ENCODE peak calls at places on chromosomes 11 and 22, in ten cellular contexts. U is tibial artery; O is A673; Z is fibroblast of lung; F is mucosa of descending colon; S is spleen; Q is cardiac muscle cell; W is MM.1S; R is CD8-positive, alpha-beta memory T cell; G is Caco-2. C is an unnamed sample.

GRCh38 chr11:119207300-119207570 is 1.1 kb downstream of the CBL start:
- DNase-seq in F (no peak), R (no peak), Q (peak; percentile 29), S (no peak), O (no peak), U (no peak), Z (peak; percentile 25), G (no peak), W (peak; percentile 9), C (no peak)

GRCh38 chr11:11178671-11179070 is 174.4 kb downstream of the CSNK2A3 start:
- DNase-seq in G (no peak), W (no peak), O (no peak), S (no peak), Z (no peak), R (no peak), U (no peak), F (no peak), Q (no peak), C (no peak)

GRCh38 chr11:8045839-8046238 is 35.2 kb upstream of the TUB start:
- DNase-seq in Q (no peak), Z (no peak), O (no peak), F (no peak), S (no peak), G (no peak), U (no peak), W (no peak), R (no peak), C (no peak)

GRCh38 chr22:30226192-30226832 is 20.2 kb downstream of the LIF start:
- DNase-seq in F (no peak), Q (no peak), W (no peak), G (no peak), Z (no peak), U (no peak), S (no peak), R (no peak), O (no peak), C (no peak)

GRCh38 chr11:82883853-82884252 is 16.4 kb downstream of the PRCP start:
- DNase-seq in W (no peak), O (no peak), G (no peak), Z (no peak), S (no peak), U (no peak), F (no peak), Q (peak; percentile 19), R (no peak), C (no peak)

GRCh38 chr11:15826008-15826650 is 530.2 kb downstream of the SOX6 start:
- DNase-seq in O (no peak), W (no peak), Q (no peak), R (no peak), G (no peak), F (no peak), S (no peak), Z (no peak), U (no peak), C (no peak)

GRCh38 chr22:37636186-37636948 is 3.1 kb upstream of the SH3BP1 start:
- DNase-seq in Z (peak; percentile 93), O (peak; percentile 58), U (no peak), F (no peak), R (no peak), S (peak; percentile 85), G (no peak), W (peak; percentile 74), Q (peak; percentile 84), C (no peak)

GRCh38 chr22:37661160-37661924 is 2.8 kb downstream of the PDXP start:
- DNase-seq in Q (peak; percentile 62), Z (peak; percentile 76), R (no peak), U (no peak), O (peak; percentile 79), W (no peak), S (no peak), F (no peak), G (no peak), C (no peak)

GRCh38 chr11:64536396-64536935 is 54.6 kb upstream of the SLC22A12 start:
- DNase-seq in G (no peak), Q (no peak), U (no peak), O (no peak), W (no peak), Z (peak; percentile 4), F (no peak), S (no peak), R (no peak), C (no peak)

GRCh38 chr22:20211997-20212753 is 55.9 kb downstream of the RTN4R start:
- DNase-seq in O (peak; percentile 91), F (peak; percentile 41), Z (peak; percentile 37), S (no peak), Q (peak; percentile 52), U (peak; percentile 84), W (peak; percentile 14), R (no peak), G (no peak), C (no peak)

GRCh38 chr22:35749808-35750207 is 32.1 kb downstream of the APOL5 start:
- DNase-seq in G (no peak), O (peak; percentile 35), U (no peak), F (no peak), R (no peak), Q (no peak), S (no peak), W (no peak), Z (no peak), C (no peak)

GRCh38 chr11:119671561-119672015 is 57.4 kb downstream of the NECTIN1 start:
- DNase-seq in U (no peak), O (no peak), G (no peak), F (no peak), W (no peak), Q (peak; percentile 68), S (no peak), Z (peak; percentile 82), R (no peak), C (no peak)

GRCh38 chr11:76579047-76579751 is 91.3 kb downstream of the LRRC32 start:
- DNase-seq in W (no peak), Z (peak; percentile 51), U (peak; percentile 90), R (no peak), O (peak; percentile 27), S (no peak), G (no peak), F (no peak), Q (peak; percentile 80), C (no peak)

GRCh38 chr22:49747130-49747529 is 80.5 kb downstream of the BRD1 start:
- DNase-seq in Z (no peak), O (no peak), G (no peak), W (no peak), U (no peak), S (no peak), F (no peak), Q (no peak), R (no peak), C (no peak)
- H3K9me3 ChIP-seq in Z (no peaks in the 10 kb centered on the region), O (peaks cover 16% of the 10 kb centered on the region), G (peaks cover 12% of the 10 kb centered on the region), W (no peaks in the 10 kb centered on the region), U (peaks cover 12% of the 10 kb centered on the region), S (peaks cover 17% of the 10 kb centered on the region), F (peaks cover 25% of the 10 kb centered on the region), Q (no peaks in the 10 kb centered on the region), R (peaks cover 6% of the 10 kb centered on the region), C (peaks cover 5% of the 10 kb centered on the region)

GRCh38 chr22:41257696-41258095 is 17.0 kb upstream of the CHADL start:
- DNase-seq in S (no peak), G (no peak), O (no peak), Z (no peak), Q (no peak), F (no peak), W (no peak), R (no peak), U (no peak), C (no peak)
- H3K4me3 ChIP-seq in S (no peak overlapping the region), G (no peak overlapping the region), O (no peak overlapping the region), Z (no peak overlapping the region), Q (no peak overlapping the region), F (no peak overlapping the region), W (no peak overlapping the region), R (no peak overlapping the region), U (no peak overlapping the region), C (no peak overlapping the region)

DNA sequence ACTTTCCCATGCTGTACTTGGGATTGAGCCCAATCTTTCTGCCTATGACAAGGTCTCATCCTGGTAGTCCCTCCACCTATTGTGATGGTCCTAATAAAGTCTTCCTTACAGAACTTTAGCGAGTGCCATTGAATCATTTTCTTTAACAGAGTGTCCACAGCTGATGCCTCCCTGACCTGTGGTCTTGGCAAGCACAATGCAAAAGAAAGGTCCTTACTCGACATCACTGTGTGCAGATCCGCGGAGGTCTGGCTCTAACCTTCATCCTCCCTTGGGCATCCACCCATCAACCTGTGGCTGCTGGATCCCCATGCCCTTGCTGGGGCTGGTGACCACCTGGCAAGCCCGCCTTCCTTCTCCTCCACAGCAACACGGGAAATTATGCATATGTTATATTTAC is 1203.9 kb downstream of the TBC1D22A start:
- DNase-seq in O (no peak), U (no peak), R (no peak), Q (no peak), G (no peak), Z (no peak), S (no peak), F (no peak), W (no peak), C (no peak)
- H3K9me3 ChIP-seq in O (no peaks in the 10 kb centered on the region), U (no peaks in the 10 kb centered on the region), R (no peaks in the 10 kb centered on the region), Q (peaks cover 3% of the 10 kb centered on the region), G (no peaks in the 10 kb centered on the region), Z (no peaks in the 10 kb centered on the region), S (no peaks in the 10 kb centered on the region), F (no peaks in the 10 kb centered on the region), W (no peaks in the 10 kb centered on the region), C (no peaks in the 10 kb centered on the region)

GRCh38 chr22:40594924-40595323 is 41.6 kb downstream of the MRTFA start:
- DNase-seq in Q (no peak), G (peak; percentile 80), W (no peak), R (no peak), U (no peak), Z (no peak), S (no peak), O (no peak), F (no peak), C (no peak)

GRCh38 chr22:40595497-40596234 is 40.9 kb downstream of the MRTFA start:
- DNase-seq in O (no peak), Z (no peak), R (no peak), S (no peak), G (no peak), W (no peak), F (no peak), Q (peak; percentile 47), U (no peak), C (no peak)

GRCh38 chr22:40594346-40594745 is 42.2 kb downstream of the MRTFA start:
- DNase-seq in R (no peak), O (no peak), G (no peak), U (no peak), Q (no peak), F (no peak), S (no peak), W (no peak), Z (no peak), C (no peak)

GRCh38 chr22:40593460-40594273 is 42.9 kb downstream of the MRTFA start:
- DNase-seq in W (peak; percentile 25), F (no peak), O (no peak), R (no peak), Q (no peak), U (no peak), G (no peak), S (no peak), Z (no peak), C (no peak)

GRCh38 chr22:40592352-40593113 is 44.0 kb downstream of the MRTFA start:
- DNase-seq in U (no peak), R (no peak), Z (no peak), F (peak; percentile 44), O (no peak), Q (no peak), W (no peak), G (peak; percentile 31), S (no peak), C (no peak)
- H3K4me3 ChIP-seq in U (no peak overlapping the region), R (no peak overlapping the region), Z (no peak overlapping the region), F (no peak overlapping the region), O (no peak overlapping the region), Q (no peak overlapping the region), W (no peak overlapping the region), G (no peak overlapping the region), S (no peak overlapping the region), C (no peak overlapping the region)

GRCh38 chr22:47298017-47298820 is 535.8 kb downstream of the TBC1D22A start:
- DNase-seq in Z (peak; percentile 43), U (no peak), R (no peak), O (no peak), S (no peak), G (no peak), Q (no peak), F (no peak), W (no peak), C (no peak)
- H3K9me3 ChIP-seq in Z (no peaks in the 10 kb centered on the region), U (no peaks in the 10 kb centered on the region), R (no peaks in the 10 kb centered on the region), O (no peaks in the 10 kb centered on the region), S (no peaks in the 10 kb centered on the region), G (no peaks in the 10 kb centered on the region), Q (no peaks in the 10 kb centered on the region), F (no peaks in the 10 kb centered on the region), W (no peaks in the 10 kb centered on the region), C (no peaks in the 10 kb centered on the region)

C was measured in HAP-1.